ENCODE peak calls at places on chromosomes 4 and X, in six cellular contexts. One of them, this sample, is unnamed.

GRCh38 chr4:113083346-113083745 is 33.9 kb downstream of the ANK2 start:
- DNase-seq in mucosa of gallbladder: no peak
- DNase-seq in A172: no peak
- DNase-seq in left cardiac atrium: no peak
- DNase-seq in mesendoderm: peak; percentile 58
- DNase-seq in nephron progenitor cell: no peak
- DNase-seq in this sample: no peak

GRCh38 chr4:127479031-127479622 is 153.6 kb upstream of the INTU start:
- DNase-seq in mucosa of gallbladder: no peak
- DNase-seq in A172: peak; percentile 24
- DNase-seq in left cardiac atrium: no peak
- DNase-seq in mesendoderm: peak; percentile 52
- DNase-seq in nephron progenitor cell: no peak
- DNase-seq in this sample: no peak

GRCh38 chr4:36915717-36916116 is 328.8 kb upstream of the NWD2 start:
- DNase-seq in mucosa of gallbladder: no peak
- DNase-seq in A172: no peak
- DNase-seq in left cardiac atrium: no peak
- DNase-seq in mesendoderm: peak; percentile 63
- DNase-seq in nephron progenitor cell: no peak
- DNase-seq in this sample: no peak

GRCh38 chr4:125368161-125368560 is 53.4 kb downstream of the FAT4 start:
- DNase-seq in mucosa of gallbladder: no peak
- DNase-seq in A172: no peak
- DNase-seq in left cardiac atrium: no peak
- DNase-seq in mesendoderm: no peak
- DNase-seq in nephron progenitor cell: no peak
- DNase-seq in this sample: no peak

GRCh38 chr4:96004341-96004740 is 164.4 kb downstream of the PDHA2 start:
- DNase-seq in mucosa of gallbladder: no peak
- DNase-seq in A172: no peak
- DNase-seq in left cardiac atrium: no peak
- DNase-seq in mesendoderm: no peak
- DNase-seq in nephron progenitor cell: no peak
- DNase-seq in this sample: no peak

GRCh38 chr4:141078871-141079270 is 54.4 kb downstream of the RNF150 start:
- DNase-seq in mucosa of gallbladder: no peak
- DNase-seq in A172: no peak
- DNase-seq in left cardiac atrium: no peak
- DNase-seq in mesendoderm: no peak
- DNase-seq in nephron progenitor cell: no peak
- DNase-seq in this sample: no peak

GRCh38 chr4:72604324-72604723 is 35.3 kb upstream of the ADAMTS3 start:
- DNase-seq in mucosa of gallbladder: no peak
- DNase-seq in A172: no peak
- DNase-seq in left cardiac atrium: peak; percentile 25
- DNase-seq in mesendoderm: no peak
- DNase-seq in nephron progenitor cell: no peak
- DNase-seq in this sample: no peak

GRCh38 chr4:83870551-83870950 is 334.6 kb downstream of the GPAT3 start:
- DNase-seq in mucosa of gallbladder: no peak
- DNase-seq in A172: no peak
- DNase-seq in left cardiac atrium: no peak
- DNase-seq in mesendoderm: no peak
- DNase-seq in nephron progenitor cell: no peak
- DNase-seq in this sample: no peak

GRCh38 chrX:153766098-153766817 is 2.2 kb downstream of the PLXNB3 start:
- DNase-seq in mucosa of gallbladder: no peak
- DNase-seq in A172: peak; percentile 79
- DNase-seq in left cardiac atrium: no peak
- DNase-seq in mesendoderm: peak; percentile 50
- DNase-seq in nephron progenitor cell: no peak
- DNase-seq in this sample: no peak

GRCh38 chr4:16707874-16708273 is 190.6 kb downstream of the LDB2 start:
- DNase-seq in mucosa of gallbladder: no peak
- DNase-seq in A172: no peak
- DNase-seq in left cardiac atrium: no peak
- DNase-seq in mesendoderm: no peak
- DNase-seq in nephron progenitor cell: no peak
- DNase-seq in this sample: no peak

GRCh38 chr4:1402516-1403101 is 3.6 kb downstream of the NKX1-1 start:
- DNase-seq in mucosa of gallbladder: no peak
- DNase-seq in A172: no peak
- DNase-seq in left cardiac atrium: no peak
- DNase-seq in mesendoderm: no peak
- DNase-seq in nephron progenitor cell: no peak
- DNase-seq in this sample: no peak

GRCh38 chr4:102438873-102439614 is 62.1 kb upstream of the NFKB1 start:
- DNase-seq in mucosa of gallbladder: peak; percentile 44
- DNase-seq in A172: peak; percentile 74
- DNase-seq in left cardiac atrium: no peak
- DNase-seq in mesendoderm: peak; percentile 54
- DNase-seq in nephron progenitor cell: no peak
- DNase-seq in this sample: no peak

GRCh38 chr4:3210467-3210866 is 38.5 kb upstream of the MSANTD1 start:
- DNase-seq in mucosa of gallbladder: no peak
- DNase-seq in A172: no peak
- DNase-seq in left cardiac atrium: no peak
- DNase-seq in mesendoderm: no peak
- DNase-seq in nephron progenitor cell: no peak
- DNase-seq in this sample: no peak

GRCh38 chr4:47717173-47717572 is 120.7 kb downstream of the CORIN start:
- DNase-seq in mucosa of gallbladder: no peak
- DNase-seq in A172: no peak
- DNase-seq in left cardiac atrium: no peak
- DNase-seq in mesendoderm: peak; percentile 57
- DNase-seq in nephron progenitor cell: no peak
- DNase-seq in this sample: no peak

GRCh38 chr4:168585168-168586091 is 88.6 kb downstream of the PALLD start:
- DNase-seq in mucosa of gallbladder: peak; percentile 75
- DNase-seq in A172: peak; percentile 74
- DNase-seq in left cardiac atrium: peak; percentile 87
- DNase-seq in mesendoderm: peak; percentile 87
- DNase-seq in nephron progenitor cell: peak; percentile 74
- DNase-seq in this sample: peak; percentile 70

GRCh38 chrX:150664290-150664689 is 28.9 kb upstream of the MTMR1 start:
- DNase-seq in mucosa of gallbladder: peak; percentile 34
- DNase-seq in A172: peak; percentile 10
- DNase-seq in left cardiac atrium: peak; percentile 58
- DNase-seq in mesendoderm: no peak
- DNase-seq in nephron progenitor cell: no peak
- DNase-seq in this sample: peak; percentile 44

GRCh38 chr4:6987566-6987920 is 55.6 kb upstream of the TADA2B start:
- DNase-seq in mucosa of gallbladder: no peak
- DNase-seq in A172: peak; percentile 16
- DNase-seq in left cardiac atrium: no peak
- DNase-seq in mesendoderm: peak; percentile 82
- DNase-seq in nephron progenitor cell: no peak
- DNase-seq in this sample: no peak

GRCh38 chrX:134548257-134548732 is 88.3 kb downstream of the HPRT1 start:
- DNase-seq in mucosa of gallbladder: no peak
- DNase-seq in A172: no peak
- DNase-seq in left cardiac atrium: no peak
- DNase-seq in mesendoderm: peak; percentile 29
- DNase-seq in nephron progenitor cell: no peak
- DNase-seq in this sample: no peak

GRCh38 chr4:86556791-86557415 is 37.2 kb upstream of the PTPN13 start:
- DNase-seq in mucosa of gallbladder: no peak
- DNase-seq in A172: peak; percentile 35
- DNase-seq in left cardiac atrium: no peak
- DNase-seq in mesendoderm: peak; percentile 25
- DNase-seq in nephron progenitor cell: no peak
- DNase-seq in this sample: no peak

GRCh38 chr4:8308856-8309771 is 39.6 kb downstream of the HTRA3 start:
- DNase-seq in mucosa of gallbladder: peak; percentile 36
- DNase-seq in A172: no peak
- DNase-seq in left cardiac atrium: peak; percentile 51
- DNase-seq in mesendoderm: no peak
- DNase-seq in nephron progenitor cell: no peak
- DNase-seq in this sample: peak; percentile 33

GRCh38 chr4:99945718-99946345 is 586 bp downstream of the DNAJB14 start:
- DNase-seq in mucosa of gallbladder: no peak
- DNase-seq in A172: peak; percentile 17
- DNase-seq in left cardiac atrium: no peak
- DNase-seq in mesendoderm: peak; percentile 73
- DNase-seq in nephron progenitor cell: no peak
- DNase-seq in this sample: no peak

GRCh38 chrX:139702658-139703057 is 5.3 kb downstream of the MCF2 start:
- DNase-seq in mucosa of gallbladder: no peak
- DNase-seq in A172: no peak
- DNase-seq in left cardiac atrium: no peak
- DNase-seq in mesendoderm: no peak
- DNase-seq in nephron progenitor cell: no peak
- DNase-seq in this sample: no peak

GRCh38 chrX:97860206-97860605 is 976.5 kb downstream of the RPA4 start:
- DNase-seq in mucosa of gallbladder: no peak
- DNase-seq in A172: no peak
- DNase-seq in left cardiac atrium: no peak
- DNase-seq in mesendoderm: no peak
- DNase-seq in nephron progenitor cell: no peak
- DNase-seq in this sample: no peak

GRCh38 chrX:31421441-31421840 is 349.6 kb upstream of the FTHL17 start:
- DNase-seq in mucosa of gallbladder: no peak
- DNase-seq in A172: no peak
- DNase-seq in left cardiac atrium: no peak
- DNase-seq in mesendoderm: no peak
- DNase-seq in nephron progenitor cell: no peak
- DNase-seq in this sample: no peak

GRCh38 chr4:78612398-78613005 is 60.9 kb downstream of the ANXA3 start:
- DNase-seq in mucosa of gallbladder: peak; percentile 39
- DNase-seq in A172: peak; percentile 19
- DNase-seq in left cardiac atrium: no peak
- DNase-seq in mesendoderm: peak; percentile 25
- DNase-seq in nephron progenitor cell: no peak
- DNase-seq in this sample: peak; percentile 34

GRCh38 chrX:132489256-132490085 is 633 bp upstream of the MBNL3 start:
- DNase-seq in mucosa of gallbladder: peak; percentile 45
- DNase-seq in A172: no peak
- DNase-seq in left cardiac atrium: peak; percentile 66
- DNase-seq in mesendoderm: peak; percentile 53
- DNase-seq in nephron progenitor cell: peak; percentile 69
- DNase-seq in this sample: peak; percentile 66

GRCh38 chr4:88352062-88352461 is 26.6 kb upstream of the HERC6 start:
- DNase-seq in mucosa of gallbladder: no peak
- DNase-seq in A172: peak; percentile 45
- DNase-seq in left cardiac atrium: no peak
- DNase-seq in mesendoderm: peak; percentile 32
- DNase-seq in nephron progenitor cell: no peak
- DNase-seq in this sample: no peak

GRCh38 chr4:185734214-185734613 is 77.8 kb downstream of the SORBS2 start:
- DNase-seq in mucosa of gallbladder: no peak
- DNase-seq in A172: no peak
- DNase-seq in left cardiac atrium: no peak
- DNase-seq in mesendoderm: no peak
- DNase-seq in nephron progenitor cell: no peak
- DNase-seq in this sample: no peak

GRCh38 chr4:168607215-168607614 is 110.4 kb downstream of the PALLD start:
- DNase-seq in mucosa of gallbladder: no peak
- DNase-seq in A172: no peak
- DNase-seq in left cardiac atrium: no peak
- DNase-seq in mesendoderm: no peak
- DNase-seq in nephron progenitor cell: no peak
- DNase-seq in this sample: no peak

GRCh38 chr4:1401409-1402020 is 4.7 kb downstream of the NKX1-1 start:
- DNase-seq in mucosa of gallbladder: no peak
- DNase-seq in A172: no peak
- DNase-seq in left cardiac atrium: no peak
- DNase-seq in mesendoderm: no peak
- DNase-seq in nephron progenitor cell: peak; percentile 5
- DNase-seq in this sample: no peak

GRCh38 chrX:150841466-150842197 is 56.8 kb downstream of the CD99L2 start:
- DNase-seq in mucosa of gallbladder: no peak
- DNase-seq in A172: no peak
- DNase-seq in left cardiac atrium: no peak
- DNase-seq in mesendoderm: no peak
- DNase-seq in nephron progenitor cell: no peak
- DNase-seq in this sample: no peak

GRCh38 chr4:57044996-57045395 is 65.2 kb downstream of the IGFBP7 start:
- DNase-seq in mucosa of gallbladder: no peak
- DNase-seq in A172: peak; percentile 55
- DNase-seq in left cardiac atrium: no peak
- DNase-seq in mesendoderm: no peak
- DNase-seq in nephron progenitor cell: no peak
- DNase-seq in this sample: no peak

This sample was measured in heart right ventricle.